ENCODE peak calls at places on chromosomes 11 and 22, in ten cellular contexts. K is activated CD4-positive, alpha-beta T cell treated with anti-CD3 and anti-CD28 coated beads, Interleukin-2, amount 50 U/mL, for 1 hour; I is astrocyte of the spinal cord; F is ACHN; W is nephron progenitor cell; H is stimulated activated CD4-positive, alpha-beta T cell treated with anti-CD3 and anti-CD28 coated beads, Interleukin-2, amount 100 ng/mL, for 24 hours; S is mucosa of gallbladder; Q is stimulated activated CD8-positive, alpha-beta memory T cell treated with anti-CD3 and anti-CD28 coated beads, Interleukin-4, amount 100 ng/mL, for 24 hours; O is T follicular helper cell; C is activated CD8-positive, alpha-beta T cell treated with anti-CD3 and anti-CD28 coated beads for 36 hours. B is an unnamed sample.

GRCh38 chr11:80103149-80103859 is 662.5 kb upstream of the TENM4 start:
- DNase-seq in K (no peak), I (peak; percentile 93), F (peak; percentile 90), W (no peak), H (no peak), S (no peak), Q (no peak), O (no peak), C (no peak), B (no peak)

GRCh38 chr11:1397862-1398505 is 8.2 kb downstream of the BRSK2 start:
- DNase-seq in K (no peak), I (no peak), F (no peak), W (no peak), H (no peak), S (no peak), Q (no peak), O (no peak), C (no peak), B (no peak)

GRCh38 chr11:28836285-28837081 is 728.3 kb downstream of the METTL15 start:
- DNase-seq in K (no peak), I (peak; percentile 97), F (peak; percentile 97), W (no peak), H (no peak), S (peak; percentile 22), Q (no peak), O (no peak), C (no peak), B (no peak)

GRCh38 chr11:11038339-11039248 is 180.7 kb upstream of the ZBED5 start:
- DNase-seq in K (no peak), I (no peak), F (no peak), W (no peak), H (no peak), S (no peak), Q (no peak), O (no peak), C (no peak), B (peak; percentile 23)

GRCh38 chr11:12167098-12167999 is 57.0 kb downstream of the MICAL2 start:
- DNase-seq in K (no peak), I (peak; percentile 92), F (peak; percentile 83), W (no peak), H (peak; percentile 36), S (no peak), Q (no peak), O (no peak), C (peak; percentile 33), B (no peak)

GRCh38 chr11:126090452-126090851 is 27.8 kb upstream of the CDON start:
- DNase-seq in K (no peak), I (no peak), F (no peak), W (no peak), H (no peak), S (no peak), Q (no peak), O (no peak), C (no peak), B (no peak)

GRCh38 chr11:75478690-75479597 is 45.9 kb upstream of the KLHL35 start:
- DNase-seq in K (no peak), I (no peak), F (no peak), W (no peak), H (no peak), S (no peak), Q (no peak), O (no peak), C (no peak), B (no peak)

GRCh38 chr11:74269161-74269809 is 42.2 kb downstream of the P4HA3 start:
- DNase-seq in K (no peak), I (peak; percentile 32), F (no peak), W (no peak), H (peak; percentile 20), S (no peak), Q (no peak), O (no peak), C (peak; percentile 57), B (no peak)

GRCh38 chr22:35070451-35071093 is 4.6 kb downstream of the ISX start:
- DNase-seq in K (no peak), I (no peak), F (no peak), W (no peak), H (no peak), S (no peak), Q (no peak), O (no peak), C (no peak), B (no peak)

GRCh38 chr11:20293992-20294391 is 69.5 kb upstream of the HTATIP2 start:
- DNase-seq in K (no peak), I (no peak), F (no peak), W (no peak), H (no peak), S (no peak), Q (no peak), O (no peak), C (no peak), B (no peak)

GRCh38 chr11:2886191-2886894 is 768 bp upstream of the CDKN1C start:
- DNase-seq in K (no peak), I (peak; percentile 17), F (no peak), W (peak; percentile 73), H (no peak), S (no peak), Q (no peak), O (no peak), C (peak; percentile 42), B (peak; percentile 56)

GRCh38 chr11:44865866-44866272 is 84.8 kb downstream of the TP53I11 start:
- DNase-seq in K (no peak), I (no peak), F (no peak), W (no peak), H (no peak), S (peak; percentile 81), Q (no peak), O (no peak), C (no peak), B (no peak)

GRCh38 chr22:27962268-27963191 is 43.5 kb upstream of the PITPNB start:
- DNase-seq in K (no peak), I (peak; percentile 27), F (no peak), W (no peak), H (no peak), S (no peak), Q (no peak), O (no peak), C (no peak), B (no peak)

GRCh38 chr11:111185259-111185658 is 60.3 kb upstream of the POU2AF2 start:
- DNase-seq in K (no peak), I (peak; percentile 57), F (no peak), W (no peak), H (no peak), S (no peak), Q (no peak), O (no peak), C (no peak), B (no peak)

GRCh38 chr11:1912314-1912878 is 7.1 kb upstream of the TNNT3 start:
- DNase-seq in K (no peak), I (no peak), F (no peak), W (no peak), H (no peak), S (no peak), Q (no peak), O (no peak), C (no peak), B (no peak)

GRCh38 chr11:55707029-55707428 is 45.0 kb downstream of the OR4C6 start:
- DNase-seq in K (no peak), I (peak; percentile 10), F (peak; percentile 42), W (no peak), H (no peak), S (no peak), Q (no peak), O (no peak), C (no peak), B (no peak)

GRCh38 chr11:122097419-122098001 is 18.5 kb downstream of the BLID start:
- DNase-seq in K (no peak), I (peak; percentile 75), F (no peak), W (no peak), H (no peak), S (no peak), Q (no peak), O (no peak), C (no peak), B (no peak)

GRCh38 chr22:40709752-40710413 is 30.6 kb downstream of the MCHR1 start:
- DNase-seq in K (no peak), I (no peak), F (no peak), W (no peak), H (no peak), S (peak; percentile 45), Q (no peak), O (no peak), C (no peak), B (no peak)

GRCh38 chr11:77547863-77548551 is 41.7 kb upstream of the AQP11 start:
- DNase-seq in K (no peak), I (peak; percentile 75), F (peak; percentile 62), W (peak; percentile 34), H (no peak), S (peak; percentile 42), Q (no peak), O (peak; percentile 3), C (peak; percentile 51), B (no peak)

GRCh38 chr11:70074701-70075100 is 3.4 kb upstream of the ANO1 start:
- DNase-seq in K (no peak), I (no peak), F (no peak), W (no peak), H (no peak), S (no peak), Q (no peak), O (no peak), C (no peak), B (no peak)